ENCODE peak calls at places on chromosomes 6 and 20, in ten cellular contexts. H, K, J, N, Q, V, W, B, R and L are unnamed samples.

GRCh38 chr20:53072923-53073579 is 100.9 kb downstream of the TSHZ2 start:
- DNase-seq in H (no peak), K (no peak), J (no peak), N (no peak), Q (no peak), V (no peak), W (no peak), B (no peak), R (no peak), L (no peak)

GRCh38 chr6:170256641-170257040 is 34.2 kb downstream of the DLL1 start:
- DNase-seq in H (no peak), K (no peak), J (no peak), N (no peak), Q (no peak), V (no peak), W (no peak), B (no peak), R (no peak), L (no peak)

GRCh38 chr6:138105880-138106664 is 1.1 kb downstream of the PERP start:
- DNase-seq in H (no peak), K (no peak), J (no peak), N (peak), Q (no peak), V (no peak), W (peak), B (no peak), R (peak), L (no peak)

GRCh38 chr20:33829636-33830035 is 18.5 kb downstream of the CHMP4B start:
- DNase-seq in H (no peak), K (no peak), J (no peak), N (no peak), Q (no peak), V (no peak), W (no peak), B (no peak), R (no peak), L (no peak)

GRCh38 chr20:24303393-24303792 is 166.0 kb upstream of the SYNDIG1 start:
- DNase-seq in H (no peak), K (no peak), J (no peak), N (no peak), Q (no peak), V (peak), W (no peak), B (no peak), R (peak), L (no peak)

GRCh38 chr6:27053738-27054137 is 193.8 kb upstream of the PRSS16 start:
- DNase-seq in H (no peak), K (no peak), J (no peak), N (no peak), Q (no peak), V (no peak), W (no peak), B (no peak), R (no peak), L (no peak)

GRCh38 chr20:47865912-47866311 is 80.6 kb upstream of the SULF2 start:
- DNase-seq in H (no peak), K (no peak), J (no peak), N (no peak), Q (no peak), V (no peak), W (no peak), B (no peak), R (no peak), L (no peak)

GRCh38 chr20:62420846-62421715 is 6.3 kb downstream of the RBBP8NL start:
- DNase-seq in H (no peak), K (no peak), J (no peak), N (no peak), Q (no peak), V (no peak), W (no peak), B (no peak), R (no peak), L (no peak)

GRCh38 chr6:105087571-105088211 is 92.1 kb downstream of the POPDC3 start:
- DNase-seq in H (no peak), K (peak), J (peak), N (no peak), Q (no peak), V (peak), W (peak), B (no peak), R (peak), L (peak)

GRCh38 chr6:28880519-28880893 is 43.3 kb downstream of the TRIM27 start:
- DNase-seq in H (no peak), K (no peak), J (no peak), N (no peak), Q (no peak), V (no peak), W (no peak), B (no peak), R (no peak), L (no peak)

GRCh38 chr6:47832386-47833080 is 50.7 kb downstream of the OPN5 start:
- DNase-seq in H (no peak), K (no peak), J (no peak), N (no peak), Q (no peak), V (no peak), W (no peak), B (no peak), R (peak), L (no peak)

GRCh38 chr20:33669873-33670640 is 3.3 kb downstream of the ACTL10 start:
- DNase-seq in H (no peak), K (no peak), J (no peak), N (no peak), Q (no peak), V (no peak), W (no peak), B (peak), R (no peak), L (no peak)

GRCh38 chr6:125273965-125274364 is 27.8 kb downstream of the HDDC2 start:
- DNase-seq in H (no peak), K (peak), J (no peak), N (no peak), Q (no peak), V (no peak), W (no peak), B (no peak), R (no peak), L (no peak)

GRCh38 chr6:152356659-152357058 is 280.5 kb downstream of the SYNE1 start:
- DNase-seq in H (no peak), K (no peak), J (no peak), N (no peak), Q (peak), V (peak), W (peak), B (no peak), R (peak), L (peak)

GRCh38 chr6:51495806-51496380 is 591.5 kb downstream of the PKHD1 start:
- DNase-seq in H (no peak), K (no peak), J (no peak), N (no peak), Q (no peak), V (no peak), W (no peak), B (no peak), R (no peak), L (no peak)

GRCh38 chr6:85361643-85362014 is 88.3 kb upstream of the NT5E start:
- DNase-seq in H (no peak), K (no peak), J (no peak), N (no peak), Q (no peak), V (no peak), W (no peak), B (no peak), R (no peak), L (no peak)

DNA sequence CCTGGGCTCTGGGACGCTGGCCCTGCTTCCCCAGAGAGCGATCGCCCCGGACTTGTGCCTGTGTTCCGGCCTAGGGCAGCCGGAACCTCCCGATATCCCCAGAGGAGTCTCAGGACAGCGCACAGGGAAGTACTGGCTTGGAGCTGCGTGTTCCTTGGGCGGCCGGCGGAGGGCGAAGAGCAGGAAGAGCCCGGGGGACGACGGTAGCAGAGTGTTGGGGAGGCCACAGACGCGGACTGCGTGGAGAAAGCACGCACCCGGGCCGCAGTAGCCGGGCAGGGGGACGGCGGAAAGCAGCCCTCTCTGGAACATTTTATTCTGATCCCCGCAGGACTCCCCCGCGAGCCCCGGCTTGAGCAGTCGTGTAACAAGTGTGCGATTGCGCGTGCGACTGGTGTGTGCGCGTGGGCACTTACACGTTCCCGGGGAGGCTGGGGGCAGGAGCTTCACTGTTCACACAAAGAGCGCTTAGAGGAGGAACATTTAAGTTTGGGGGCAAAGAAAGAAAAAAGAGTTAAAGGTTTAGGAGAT is 36.1 kb downstream of the NCR2 start:
- DNase-seq in H (no peak), K (no peak), J (no peak), N (peak), Q (peak), V (peak), W (peak), B (peak), R (peak), L (peak)
- TF ChIP-seq CTCF in H (no peak), K (peak), J (no peak), N (no peak), Q (no peak), V (peak), W (peak), B (peak), R (peak), L (no peak)

DNA sequence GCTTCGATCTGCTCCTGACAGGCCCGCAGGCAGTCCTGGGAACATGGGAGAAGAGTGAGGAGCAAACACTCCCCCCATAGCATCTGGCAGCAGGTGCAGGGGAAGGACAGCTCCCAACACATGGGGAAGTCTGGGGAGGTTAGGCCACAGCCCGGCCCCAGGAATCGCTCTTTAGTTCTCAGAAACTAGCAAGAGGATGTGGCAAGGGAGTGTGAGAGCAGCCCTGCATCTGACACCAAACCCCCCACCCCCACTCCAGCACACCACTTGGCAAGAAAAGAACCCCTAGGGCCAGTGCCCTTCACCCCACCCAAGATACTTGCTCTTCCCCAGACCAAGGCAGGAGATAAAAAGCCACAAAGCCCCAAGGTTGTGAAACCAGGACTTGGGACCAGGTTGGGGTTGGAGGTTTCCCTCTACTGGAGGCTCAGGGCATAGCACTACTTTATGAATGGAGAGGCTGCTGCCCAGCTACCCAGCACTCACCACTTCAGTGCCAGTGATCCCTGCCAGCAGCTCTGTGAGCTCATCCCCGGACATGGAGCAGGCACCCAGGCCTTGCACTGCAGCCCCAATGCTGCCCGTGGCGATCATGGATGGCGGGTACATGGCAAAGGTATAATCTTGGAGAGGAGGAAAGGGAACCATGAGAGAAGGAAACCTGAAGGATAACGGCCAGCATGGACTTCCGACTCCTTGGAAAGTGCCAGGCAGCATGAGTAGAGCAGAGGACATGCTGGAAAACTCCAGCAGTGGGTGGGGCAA is 5.4 kb downstream of the CCND3 start:
- DNase-seq in H (no peak), K (peak), J (peak), N (peak), Q (peak), V (peak), W (peak), B (peak), R (peak), L (peak)
- TF ChIP-seq CTCF in H (no peak), K (peak), J (peak), N (peak), Q (peak), V (peak), W (peak), B (peak), R (peak), L (peak)

GRCh38 chr20:56689852-56690485 is 60.9 kb downstream of the TFAP2C start:
- DNase-seq in H (no peak), K (no peak), J (no peak), N (no peak), Q (no peak), V (peak), W (no peak), B (no peak), R (no peak), L (no peak)
- TF ChIP-seq CTCF in H (no peak), K (no peak), J (no peak), N (no peak), Q (no peak), V (no peak), W (no peak), B (no peak), R (no peak), L (no peak)

GRCh38 chr20:50456452-50457324 is 53.5 kb upstream of the PTPN1 start:
- DNase-seq in H (no peak), K (no peak), J (no peak), N (no peak), Q (no peak), V (no peak), W (no peak), B (no peak), R (no peak), L (no peak)
- TF ChIP-seq CTCF in H (no peak), K (no peak), J (no peak), N (no peak), Q (peak), V (peak), W (peak), B (no peak), R (peak), L (no peak)

DNA sequence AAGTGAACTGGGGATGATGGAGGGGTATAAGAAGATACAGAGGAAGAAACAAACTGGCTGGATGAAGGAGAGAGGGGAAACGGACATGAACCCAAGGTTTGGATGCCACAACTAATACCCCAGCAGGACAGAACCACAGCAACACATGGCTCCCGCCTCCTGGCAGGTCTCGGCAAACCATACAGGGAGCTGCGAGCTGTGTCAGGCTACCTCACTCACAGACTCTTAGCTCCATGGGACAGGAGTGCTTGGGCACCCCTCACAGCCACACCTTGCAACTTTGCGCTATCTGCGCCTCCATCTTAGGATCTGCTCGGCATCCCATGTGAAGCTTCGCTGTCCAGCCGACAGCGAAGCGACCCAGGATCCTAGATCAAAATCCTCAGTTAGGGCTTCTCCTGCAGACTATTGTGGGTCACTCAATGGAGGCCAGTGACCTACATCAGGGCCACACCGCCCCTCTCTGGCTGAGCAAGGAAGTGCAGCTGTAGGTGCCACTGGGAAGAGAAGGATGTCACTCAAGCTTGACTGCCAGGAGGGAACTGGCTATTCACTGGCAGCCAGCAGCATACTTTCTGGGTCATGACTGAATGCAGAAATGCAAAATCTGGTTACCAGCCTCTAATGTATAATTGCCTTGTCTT is 174.4 kb upstream of the RIN2 start:
- DNase-seq in H (peak), K (peak), J (peak), N (peak), Q (peak), V (peak), W (peak), B (peak), R (peak), L (peak)
- TF ChIP-seq CTCF in H (no peak), K (peak), J (peak), N (peak), Q (peak), V (peak), W (peak), B (peak), R (peak), L (peak)

GRCh38 chr6:109236140-109237081 is 141.1 kb downstream of the CEP57L1 start:
- DNase-seq in H (no peak), K (peak), J (no peak), N (peak), Q (no peak), V (no peak), W (peak), B (no peak), R (no peak), L (peak)
- TF ChIP-seq CTCF in H (no peak), K (peak), J (no peak), N (no peak), Q (peak), V (no peak), W (peak), B (peak), R (no peak), L (peak)

GRCh38 chr6:119333707-119334295 is 15.8 kb downstream of the MAN1A1 start:
- DNase-seq in H (no peak), K (no peak), J (no peak), N (no peak), Q (no peak), V (no peak), W (peak), B (no peak), R (no peak), L (peak)
- TF ChIP-seq CTCF in H (no peak), K (peak), J (peak), N (peak), Q (peak), V (peak), W (peak), B (peak), R (peak), L (peak)

GRCh38 chr6:70955441-70956190 is 1.2 kb downstream of the B3GAT2 start:
- DNase-seq in H (peak), K (peak), J (peak), N (peak), Q (peak), V (peak), W (peak), B (peak), R (peak), L (peak)

GRCh38 chr6:70956451-70957283 is at the start of gene B3GAT2:
- DNase-seq in H (no peak), K (no peak), J (no peak), N (peak), Q (peak), V (no peak), W (peak), B (no peak), R (peak), L (peak)

GRCh38 chr6:70954750-70955149 is 2.1 kb downstream of the B3GAT2 start:
- DNase-seq in H (no peak), K (no peak), J (no peak), N (peak), Q (peak), V (no peak), W (peak), B (no peak), R (no peak), L (no peak)

GRCh38 chr6:70957284-70957617 is 391 bp upstream of the B3GAT2 start:
- DNase-seq in H (no peak), K (no peak), J (no peak), N (no peak), Q (no peak), V (no peak), W (peak), B (no peak), R (peak), L (no peak)

GRCh38 chr6:70956191-70956450 is 739 bp downstream of the B3GAT2 start:
- DNase-seq in H (no peak), K (no peak), J (no peak), N (no peak), Q (no peak), V (no peak), W (no peak), B (no peak), R (no peak), L (no peak)
- TF ChIP-seq CTCF in H (no peak), K (no peak), J (no peak), N (no peak), Q (no peak), V (peak), W (no peak), B (no peak), R (no peak), L (no peak)

GRCh38 chr6:17470953-17471335 is 77.5 kb downstream of the CAP2 start:
- DNase-seq in H (no peak), K (no peak), J (no peak), N (no peak), Q (no peak), V (no peak), W (no peak), B (no peak), R (peak), L (no peak)
- TF ChIP-seq CTCF in H (no peak), K (peak), J (no peak), N (no peak), Q (no peak), V (no peak), W (no peak), B (no peak), R (peak), L (no peak)

GRCh38 chr6:4396032-4396431 is 260.7 kb upstream of the ECI2 start:
- DNase-seq in H (no peak), K (no peak), J (no peak), N (no peak), Q (no peak), V (peak), W (peak), B (no peak), R (no peak), L (no peak)
- TF ChIP-seq CTCF in H (no peak), K (no peak), J (no peak), N (no peak), Q (no peak), V (peak), W (peak), B (no peak), R (no peak), L (no peak)